ENCODE peak calls at places on chromosome 1, in nine cellular contexts. L, Y, D, M, B, E, X, A and J are unnamed samples. For H3K27me3 and H3K9me3, the result is how much of the 10 kb centered on the place peaks cover.

GRCh38 chr1:202154766-202155477 is 5.5 kb downstream of the PTPN7 start:
- DNase-seq in L (peak), Y (peak), D (no peak), M (peak), B (peak), E (no peak), X (no peak), A (no peak), J (peak)

GRCh38 chr1:111283838-111284237 is 6.8 kb upstream of the CHIA start:
- DNase-seq in L (no peak), Y (no peak), D (no peak), M (no peak), B (no peak), E (no peak), X (no peak), A (no peak), J (no peak)

GRCh38 chr1:45012639-45013278 is 705 bp downstream of the UROD start:
- DNase-seq in L (peak), Y (peak), D (no peak), M (peak), B (peak), E (peak), X (no peak), A (peak), J (peak)

GRCh38 chr1:53520481-53520880 is 61.3 kb downstream of the DMRTB1 start:
- DNase-seq in L (no peak), Y (no peak), D (no peak), M (no peak), B (no peak), E (no peak), X (no peak), A (no peak), J (no peak)

GRCh38 chr1:204692320-204692851 is 6.8 kb upstream of the LRRN2 start:
- DNase-seq in L (no peak), Y (no peak), D (no peak), M (no peak), B (no peak), E (no peak), X (no peak), A (no peak), J (no peak)

GRCh38 chr1:181769846-181770245 is 286.5 kb downstream of the CACNA1E start:
- DNase-seq in L (no peak), Y (no peak), D (no peak), M (no peak), B (no peak), E (no peak), X (no peak), A (no peak), J (no peak)

GRCh38 chr1:95003433-95003738 is 69.4 kb downstream of the ALG14 start:
- DNase-seq in L (no peak), Y (peak), D (no peak), M (peak), B (no peak), E (no peak), X (no peak), A (peak), J (no peak)

GRCh38 chr1:30697977-30698376 is 25.4 kb downstream of the MATN1 start:
- DNase-seq in L (no peak), Y (no peak), D (no peak), M (peak), B (no peak), E (no peak), X (no peak), A (no peak), J (no peak)

GRCh38 chr1:219330669-219331068 is 157.0 kb downstream of the LYPLAL1 start:
- DNase-seq in L (no peak), Y (no peak), D (no peak), M (no peak), B (no peak), E (no peak), X (no peak), A (no peak), J (no peak)
- H3K27me3 ChIP-seq in L (under half), Y (under half), D (under half), M (under half), B (under half), E (under half), X (under half), A (under half), J (under half)

DNA sequence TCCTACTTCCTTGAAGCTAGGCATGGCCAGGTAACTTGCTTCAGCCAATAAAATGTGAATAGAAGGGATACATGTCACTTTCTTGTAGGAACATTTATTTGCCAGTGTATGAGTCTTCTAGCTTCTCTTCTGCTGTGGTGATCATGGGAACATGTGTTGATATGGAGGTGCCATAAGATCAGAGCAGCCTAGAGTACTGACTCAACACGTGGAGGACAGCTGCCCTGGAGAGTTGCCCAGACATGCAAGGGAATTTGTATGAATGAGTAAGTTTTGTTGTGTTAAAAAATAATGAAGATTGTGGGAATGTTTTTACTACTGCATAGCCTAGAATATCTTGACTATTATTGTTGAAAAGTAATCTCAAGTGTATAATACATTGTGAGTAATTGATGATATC is 502.3 kb downstream of the NUF2 start:
- DNase-seq in L (no peak), Y (peak), D (no peak), M (peak), B (no peak), E (no peak), X (no peak), A (peak), J (no peak)
- H3K9me3 ChIP-seq in L (under half), Y (under half), D (under half), M (under half), B (under half), E (under half), X (under half), A (under half), J (under half)

DNA sequence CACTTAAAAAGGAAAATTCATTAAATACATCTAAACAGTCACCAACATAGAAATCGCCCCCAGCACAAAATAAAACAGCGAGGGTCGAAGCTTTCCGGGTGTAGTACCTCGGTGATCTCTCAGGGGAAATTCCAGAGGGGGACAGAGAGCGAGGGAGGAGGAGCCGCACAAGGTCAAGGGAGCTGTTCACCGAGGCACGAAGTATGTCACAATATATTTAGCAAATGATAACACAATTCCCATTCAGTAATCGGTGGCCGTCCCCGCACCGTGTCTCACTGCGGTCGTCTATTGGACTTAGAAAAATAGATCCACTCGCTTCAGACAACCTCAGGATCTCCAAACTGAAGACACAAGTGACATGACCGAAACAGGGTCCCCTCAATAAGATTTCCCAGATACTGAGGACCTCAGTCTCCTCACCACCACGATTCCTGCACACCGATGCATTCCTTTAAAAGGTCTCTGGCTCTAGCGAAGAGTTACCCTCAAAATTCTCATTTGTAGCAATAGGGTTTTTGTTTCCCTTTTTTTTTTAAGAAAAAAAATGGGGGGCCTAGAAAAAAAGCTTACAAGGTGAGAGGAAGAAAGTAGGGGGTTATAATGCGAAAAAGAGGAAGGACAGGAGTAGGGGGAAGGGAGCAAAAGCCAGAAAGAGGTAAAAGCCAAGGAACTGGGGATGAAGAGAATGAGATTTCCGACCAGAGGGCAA is 1.1 kb downstream of the LPGAT1 start:
- DNase-seq in L (peak), Y (no peak), D (no peak), M (no peak), B (peak), E (peak), X (no peak), A (no peak), J (peak)
- TF ChIP-seq POLR2A in L (no peak), Y (no peak), D (no peak), M (no peak), B (no peak), E (peak), X (no peak), A (no peak), J (no peak)

GRCh38 chr1:154744352-154744751 is 125.7 kb downstream of the KCNN3 start:
- DNase-seq in L (no peak), Y (no peak), D (no peak), M (no peak), B (no peak), E (peak), X (no peak), A (no peak), J (no peak)
- H3K27me3 ChIP-seq in L (under half), Y (half or more), D (under half), M (half or more), B (under half), E (under half), X (under half), A (under half), J (under half)